ENCODE peak calls at places on chromosomes 6 and 20, in six cellular contexts. N, B, R, J, Z and A are unnamed samples.

GRCh38 chr20:50020283-50020682 is 37.5 kb downstream of the SNAI1 start:
- DNase-seq in B (no peak), J (no peak), Z (peak; percentile 80), R (peak; percentile 75), N (no peak), A (no peak)

GRCh38 chr20:30611239-30611984 is 646.1 kb upstream of the DEFB115 start:
- DNase-seq in R (no peak), B (no peak), N (no peak), Z (no peak), J (no peak), A (no peak)

GRCh38 chr20:431012-431904 is 23.2 kb downstream of the RBCK1 start:
- DNase-seq in Z (peak; percentile 94), N (peak; percentile 59), R (peak; percentile 67), J (peak; percentile 63), B (peak; percentile 79), A (peak; percentile 90)

GRCh38 chr6:2971420-2972218 is at the start of gene SERPINB6:
- DNase-seq in R (peak; percentile 72), N (peak; percentile 88), B (peak; percentile 26), J (peak; percentile 86), Z (peak; percentile 81), A (peak; percentile 80)

GRCh38 chr20:56657879-56658278 is 28.8 kb downstream of the TFAP2C start:
- DNase-seq in B (no peak), R (no peak), J (no peak), Z (no peak), N (no peak), A (no peak)

GRCh38 chr20:39823239-39823638 is 861.1 kb downstream of the DHX35 start:
- DNase-seq in R (peak; percentile 45), B (no peak), Z (no peak), N (no peak), J (no peak), A (no peak)

GRCh38 chr6:164085086-164085485 is 670.6 kb downstream of the QKI start:
- DNase-seq in B (no peak), N (no peak), Z (no peak), R (no peak), J (no peak), A (no peak)

GRCh38 chr6:142756215-142756630 is 188.8 kb downstream of the HIVEP2 start:
- DNase-seq in B (no peak), Z (no peak), N (no peak), J (no peak), R (peak; percentile 55), A (no peak)

GRCh38 chr6:127606131-127606562 is 29.2 kb downstream of the C6orf58 start:
- DNase-seq in N (no peak), Z (peak; percentile 40), R (peak; percentile 34), J (peak; percentile 28), B (peak; percentile 19), A (peak; percentile 15)

GRCh38 chr6:80641591-80641990 is 535.1 kb downstream of the BCKDHB start:
- DNase-seq in J (no peak), N (no peak), R (peak; percentile 18), B (no peak), Z (no peak), A (no peak)

GRCh38 chr20:44618318-44618731 is 33.2 kb downstream of the ADA start:
- DNase-seq in B (no peak), N (peak; percentile 51), J (no peak), Z (no peak), R (no peak), A (peak; percentile 57)

GRCh38 chr20:1269850-1270249 is 3.8 kb downstream of the SNPH start:
- DNase-seq in J (no peak), N (no peak), R (no peak), B (no peak), Z (no peak), A (no peak)

GRCh38 chr20:57612916-57613315 is 7.3 kb downstream of the ZBP1 start:
- DNase-seq in R (no peak), N (peak; percentile 4), J (no peak), Z (no peak), B (no peak), A (no peak)

GRCh38 chr6:5279891-5280338 is 18.6 kb downstream of the FARS2 start:
- DNase-seq in B (no peak), J (no peak), Z (no peak), N (no peak), R (no peak), A (no peak)

GRCh38 chr20:13868331-13868730 is 83.5 kb downstream of the NDUFAF5 start:
- DNase-seq in R (peak; percentile 13), N (no peak), Z (no peak), J (no peak), B (no peak), A (no peak)

GRCh38 chr20:1466211-1467081 is at the start of gene NSFL1C:
- DNase-seq in Z (peak; percentile 97), R (peak; percentile 95), B (peak; percentile 91), N (peak; percentile 97), J (peak; percentile 97), A (peak; percentile 96)

GRCh38 chr20:6160736-6161135 is 37.9 kb upstream of the FERMT1 start:
- DNase-seq in Z (no peak), J (no peak), R (no peak), N (no peak), B (no peak), A (no peak)

GRCh38 chr6:48777411-48777810 is 666.4 kb upstream of the PTCHD4 start:
- DNase-seq in B (no peak), Z (no peak), R (peak; percentile 11), J (no peak), N (no peak), A (no peak)

GRCh38 chr6:33752139-33753015 is 5.7 kb upstream of the IP6K3 start:
- DNase-seq in B (peak; percentile 97), N (peak; percentile 83), R (no peak), J (no peak), Z (no peak), A (peak; percentile 87)

GRCh38 chr6:43624786-43625288 is 4.2 kb downstream of the GTPBP2 start:
- DNase-seq in J (no peak), B (no peak), Z (no peak), R (no peak), N (no peak), A (no peak)

GRCh38 chr20:4167261-4168004 is 152.1 kb upstream of the RNF24 start:
- DNase-seq in B (no peak), N (no peak), J (peak; percentile 77), R (no peak), Z (no peak), A (no peak)

GRCh38 chr20:19812056-19812455 is 54.0 kb downstream of the RIN2 start:
- DNase-seq in Z (no peak), J (no peak), R (peak; percentile 59), B (no peak), N (no peak), A (no peak)

GRCh38 chr6:166997768-166998255 is 1.4 kb upstream of the CEP43 start:
- DNase-seq in N (peak; percentile 69), B (peak; percentile 18), R (peak; percentile 81), Z (peak; percentile 83), J (peak; percentile 64), A (peak; percentile 81)

GRCh38 chr20:33552519-33552918 is 62.6 kb downstream of the CBFA2T2 start:
- DNase-seq in B (no peak), N (no peak), R (no peak), Z (no peak), J (no peak), A (no peak)

GRCh38 chr20:22302039-22302438 is 282.3 kb downstream of the FOXA2 start:
- DNase-seq in J (no peak), Z (no peak), R (no peak), N (no peak), B (no peak), A (no peak)

GRCh38 chr20:53750827-53751393 is 157.3 kb upstream of the ZNF217 start:
- DNase-seq in N (peak; percentile 22), Z (peak; percentile 36), R (peak; percentile 77), B (no peak), J (no peak), A (peak; percentile 44)

GRCh38 chr20:44222969-44223368 is 12.4 kb upstream of the OSER1 start:
- DNase-seq in B (no peak), R (no peak), Z (no peak), J (no peak), N (no peak), A (no peak)

GRCh38 chr6:26243742-26244141 is 121.3 kb upstream of the BTN3A2 start:
- DNase-seq in Z (no peak), B (no peak), J (no peak), N (peak; percentile 83), R (no peak), A (peak; percentile 80)

GRCh38 chr6:51678905-51679620 is 408.4 kb downstream of the PKHD1 start:
- DNase-seq in R (no peak), J (peak; percentile 21), N (no peak), Z (no peak), B (no peak), A (no peak)

GRCh38 chr6:111922454-111923297 is 49.4 kb upstream of the FYN start:
- DNase-seq in B (no peak), J (no peak), Z (no peak), R (peak; percentile 63), N (no peak), A (no peak)

GRCh38 chr20:51122931-51123658 is 100.2 kb upstream of the KCNG1 start:
- DNase-seq in J (no peak), B (no peak), R (no peak), N (no peak), Z (no peak), A (no peak)